ENCODE peak calls at places on chromosomes 3 and 15, in six cellular contexts. One of them, this sample, is unnamed.

GRCh38 chr3:73637042-73637441 is 12.3 kb upstream of the PDZRN3 start:
- DNase-seq in T-helper 17 cell: no peak
- DNase-seq in natural killer cell: no peak
- DNase-seq in activated CD4-positive, alpha-beta T cell treated with anti-CD3 and anti-CD28 coated beads, Interleukin-2, amount 10 ng/mL, durations not matched to agents 7 days and 5 days: no peak
- DNase-seq in HT-29: no peak
- DNase-seq in GM06990: no peak
- DNase-seq in this sample: no peak

GRCh38 chr3:177420643-177421042 is 223.4 kb upstream of the TBL1XR1 start:
- DNase-seq in T-helper 17 cell: no peak
- DNase-seq in natural killer cell: no peak
- DNase-seq in activated CD4-positive, alpha-beta T cell treated with anti-CD3 and anti-CD28 coated beads, Interleukin-2, amount 10 ng/mL, durations not matched to agents 7 days and 5 days: no peak
- DNase-seq in HT-29: no peak
- DNase-seq in GM06990: no peak
- DNase-seq in this sample: no peak

GRCh38 chr3:104359546-104359945 is 1007.2 kb upstream of the ALCAM start:
- DNase-seq in T-helper 17 cell: no peak
- DNase-seq in natural killer cell: no peak
- DNase-seq in activated CD4-positive, alpha-beta T cell treated with anti-CD3 and anti-CD28 coated beads, Interleukin-2, amount 10 ng/mL, durations not matched to agents 7 days and 5 days: no peak
- DNase-seq in HT-29: no peak
- DNase-seq in GM06990: no peak
- DNase-seq in this sample: no peak

GRCh38 chr15:33145447-33145846 is 49.1 kb downstream of the FMN1 start:
- DNase-seq in T-helper 17 cell: no peak
- DNase-seq in natural killer cell: no peak
- DNase-seq in activated CD4-positive, alpha-beta T cell treated with anti-CD3 and anti-CD28 coated beads, Interleukin-2, amount 10 ng/mL, durations not matched to agents 7 days and 5 days: no peak
- DNase-seq in HT-29: no peak
- DNase-seq in GM06990: no peak
- DNase-seq in this sample: no peak

GRCh38 chr3:151213151-151213550 is 10.1 kb upstream of the GPR171 start:
- DNase-seq in T-helper 17 cell: no peak
- DNase-seq in natural killer cell: no peak
- DNase-seq in activated CD4-positive, alpha-beta T cell treated with anti-CD3 and anti-CD28 coated beads, Interleukin-2, amount 10 ng/mL, durations not matched to agents 7 days and 5 days: no peak
- DNase-seq in HT-29: no peak
- DNase-seq in GM06990: no peak
- DNase-seq in this sample: no peak

GRCh38 chr3:133192967-133193366 is 154.8 kb downstream of the TMEM108 start:
- DNase-seq in T-helper 17 cell: no peak
- DNase-seq in natural killer cell: no peak
- DNase-seq in activated CD4-positive, alpha-beta T cell treated with anti-CD3 and anti-CD28 coated beads, Interleukin-2, amount 10 ng/mL, durations not matched to agents 7 days and 5 days: no peak
- DNase-seq in HT-29: no peak
- DNase-seq in GM06990: no peak
- DNase-seq in this sample: no peak

GRCh38 chr3:9933561-9934234 is at the start of gene CRELD1:
- DNase-seq in T-helper 17 cell: peak; percentile 97
- DNase-seq in natural killer cell: peak; percentile 98
- DNase-seq in activated CD4-positive, alpha-beta T cell treated with anti-CD3 and anti-CD28 coated beads, Interleukin-2, amount 10 ng/mL, durations not matched to agents 7 days and 5 days: peak; percentile 97
- DNase-seq in HT-29: peak; percentile 93
- DNase-seq in GM06990: peak; percentile 97
- DNase-seq in this sample: peak; percentile 96

GRCh38 chr3:177740270-177740669 is 543.0 kb upstream of the TBL1XR1 start:
- DNase-seq in T-helper 17 cell: no peak
- DNase-seq in natural killer cell: no peak
- DNase-seq in activated CD4-positive, alpha-beta T cell treated with anti-CD3 and anti-CD28 coated beads, Interleukin-2, amount 10 ng/mL, durations not matched to agents 7 days and 5 days: no peak
- DNase-seq in HT-29: no peak
- DNase-seq in GM06990: no peak
- DNase-seq in this sample: no peak

GRCh38 chr3:100972293-100972692 is 20.9 kb downstream of the ABI3BP start:
- DNase-seq in T-helper 17 cell: no peak
- DNase-seq in natural killer cell: no peak
- DNase-seq in activated CD4-positive, alpha-beta T cell treated with anti-CD3 and anti-CD28 coated beads, Interleukin-2, amount 10 ng/mL, durations not matched to agents 7 days and 5 days: no peak
- DNase-seq in HT-29: no peak
- DNase-seq in GM06990: no peak
- DNase-seq in this sample: no peak

GRCh38 chr15:81288040-81288439 is 35.9 kb downstream of the STARD5 start:
- DNase-seq in T-helper 17 cell: no peak
- DNase-seq in natural killer cell: no peak
- DNase-seq in activated CD4-positive, alpha-beta T cell treated with anti-CD3 and anti-CD28 coated beads, Interleukin-2, amount 10 ng/mL, durations not matched to agents 7 days and 5 days: no peak
- DNase-seq in HT-29: no peak
- DNase-seq in GM06990: no peak
- DNase-seq in this sample: no peak

GRCh38 chr15:74978503-74978902 is 16.9 kb upstream of the SCAMP5 start:
- DNase-seq in T-helper 17 cell: no peak
- DNase-seq in natural killer cell: no peak
- DNase-seq in activated CD4-positive, alpha-beta T cell treated with anti-CD3 and anti-CD28 coated beads, Interleukin-2, amount 10 ng/mL, durations not matched to agents 7 days and 5 days: peak; percentile 62
- DNase-seq in HT-29: no peak
- DNase-seq in GM06990: no peak
- DNase-seq in this sample: no peak

GRCh38 chr3:58366699-58367098 is 34.0 kb downstream of the PXK start:
- DNase-seq in T-helper 17 cell: no peak
- DNase-seq in natural killer cell: no peak
- DNase-seq in activated CD4-positive, alpha-beta T cell treated with anti-CD3 and anti-CD28 coated beads, Interleukin-2, amount 10 ng/mL, durations not matched to agents 7 days and 5 days: no peak
- DNase-seq in HT-29: no peak
- DNase-seq in GM06990: no peak
- DNase-seq in this sample: no peak

GRCh38 chr15:81120069-81120468 is 14.0 kb upstream of the CFAP161 start:
- DNase-seq in T-helper 17 cell: no peak
- DNase-seq in natural killer cell: no peak
- DNase-seq in activated CD4-positive, alpha-beta T cell treated with anti-CD3 and anti-CD28 coated beads, Interleukin-2, amount 10 ng/mL, durations not matched to agents 7 days and 5 days: no peak
- DNase-seq in HT-29: no peak
- DNase-seq in GM06990: no peak
- DNase-seq in this sample: no peak

GRCh38 chr3:17300441-17300840 is 415.7 kb downstream of the PLCL2 start:
- DNase-seq in T-helper 17 cell: no peak
- DNase-seq in natural killer cell: no peak
- DNase-seq in activated CD4-positive, alpha-beta T cell treated with anti-CD3 and anti-CD28 coated beads, Interleukin-2, amount 10 ng/mL, durations not matched to agents 7 days and 5 days: peak; percentile 6
- DNase-seq in HT-29: no peak
- DNase-seq in GM06990: no peak
- DNase-seq in this sample: no peak

This sample was measured in neural progenitor cell.